ENCODE peak calls at places on chromosomes 11 and 22, in four cellular contexts. One of them, this sample, is unnamed.

GRCh38 chr11:92552942-92553341 is 328.3 kb downstream of the FAT3 start:
- DNase-seq in EH: peak; percentile 26
- DNase-seq in GM04503: no peak
- DNase-seq in RPMI7951: no peak
- DNase-seq in this sample: peak; percentile 28

GRCh38 chr11:67438121-67438902 is 830 bp upstream of the PTPRCAP start:
- DNase-seq in EH: no peak
- DNase-seq in GM04503: no peak
- DNase-seq in RPMI7951: no peak
- DNase-seq in this sample: no peak

GRCh38 chr11:107598225-107599139 is 7.5 kb downstream of the ELMOD1 start:
- DNase-seq in EH: peak; percentile 28
- DNase-seq in GM04503: no peak
- DNase-seq in RPMI7951: peak; percentile 32
- DNase-seq in this sample: peak; percentile 14

GRCh38 chr22:31569126-31569525 is 72.8 kb downstream of the SFI1 start:
- DNase-seq in EH: no peak
- DNase-seq in GM04503: no peak
- DNase-seq in RPMI7951: no peak
- DNase-seq in this sample: no peak

GRCh38 chr11:65432686-65433582 is 10.3 kb downstream of the NEAT1 start:
- DNase-seq in EH: peak; percentile 69
- DNase-seq in GM04503: no peak
- DNase-seq in RPMI7951: peak; percentile 55
- DNase-seq in this sample: peak; percentile 72

GRCh38 chr11:130400793-130401483 is 27.5 kb downstream of the ADAMTS8 start:
- DNase-seq in EH: peak; percentile 81
- DNase-seq in GM04503: peak; percentile 70
- DNase-seq in RPMI7951: peak; percentile 70
- DNase-seq in this sample: peak; percentile 79

GRCh38 chr22:23276656-23277582 is 96.6 kb downstream of the BCR start:
- DNase-seq in EH: no peak
- DNase-seq in GM04503: no peak
- DNase-seq in RPMI7951: no peak
- DNase-seq in this sample: no peak

GRCh38 chr11:114359342-114359741 is 41.0 kb downstream of the C11orf71 start:
- DNase-seq in EH: peak; percentile 49
- DNase-seq in GM04503: no peak
- DNase-seq in RPMI7951: no peak
- DNase-seq in this sample: peak; percentile 38

GRCh38 chr11:117197516-117198456 is 1.4 kb upstream of the TAGLN start:
- DNase-seq in EH: peak; percentile 48
- DNase-seq in GM04503: no peak
- DNase-seq in RPMI7951: no peak
- DNase-seq in this sample: peak; percentile 61

GRCh38 chr22:38826386-38826785 is 17.4 kb downstream of the NPTXR start:
- DNase-seq in EH: no peak
- DNase-seq in GM04503: no peak
- DNase-seq in RPMI7951: no peak
- DNase-seq in this sample: no peak

GRCh38 chr11:11297578-11297977 is 55.5 kb downstream of the CSNK2A3 start:
- DNase-seq in EH: peak; percentile 6
- DNase-seq in GM04503: no peak
- DNase-seq in RPMI7951: peak; percentile 15
- DNase-seq in this sample: no peak

GRCh38 chr11:126564588-126564987 is 209.1 kb downstream of the ST3GAL4 start:
- DNase-seq in EH: no peak
- DNase-seq in GM04503: no peak
- DNase-seq in RPMI7951: no peak
- DNase-seq in this sample: no peak

GRCh38 chr11:35214792-35215193 is 75.8 kb downstream of the CD44 start:
- DNase-seq in EH: peak; percentile 97
- DNase-seq in GM04503: peak; percentile 82
- DNase-seq in RPMI7951: peak; percentile 92
- DNase-seq in this sample: peak; percentile 85

GRCh38 chr22:30305906-30306628 is 16.8 kb upstream of the CASTOR1 start:
- DNase-seq in EH: no peak
- DNase-seq in GM04503: no peak
- DNase-seq in RPMI7951: peak; percentile 28
- DNase-seq in this sample: no peak

GRCh38 chr11:18173225-18173866 is 709 bp downstream of the MRGPRX4 start:
- DNase-seq in EH: no peak
- DNase-seq in GM04503: no peak
- DNase-seq in RPMI7951: no peak
- DNase-seq in this sample: no peak

GRCh38 chr11:78289547-78290292 is 101.0 kb downstream of the USP35 start:
- DNase-seq in EH: no peak
- DNase-seq in GM04503: no peak
- DNase-seq in RPMI7951: no peak
- DNase-seq in this sample: no peak

GRCh38 chr11:66467756-66468155 is 1.1 kb downstream of the PELI3 start:
- DNase-seq in EH: peak; percentile 29
- DNase-seq in GM04503: no peak
- DNase-seq in RPMI7951: no peak
- DNase-seq in this sample: no peak

GRCh38 chr11:76771446-76772099 is 11.6 kb upstream of the TSKU start:
- DNase-seq in EH: no peak
- DNase-seq in GM04503: no peak
- DNase-seq in RPMI7951: no peak
- DNase-seq in this sample: no peak

GRCh38 chr22:25942989-25943411 is 201.0 kb downstream of the MYO18B start:
- DNase-seq in EH: no peak
- DNase-seq in GM04503: no peak
- DNase-seq in RPMI7951: peak; percentile 44
- DNase-seq in this sample: no peak

GRCh38 chr11:19903620-19904069 is 191.0 kb downstream of the NAV2 start:
- DNase-seq in EH: peak; percentile 84
- DNase-seq in GM04503: peak; percentile 30
- DNase-seq in RPMI7951: peak; percentile 62
- DNase-seq in this sample: peak; percentile 89

GRCh38 chr22:38305481-38306448 is 11.5 kb downstream of the CSNK1E start:
- DNase-seq in EH: peak; percentile 46
- DNase-seq in GM04503: no peak
- DNase-seq in RPMI7951: no peak
- DNase-seq in this sample: peak; percentile 53

GRCh38 chr11:10072142-10072541 is 221.9 kb downstream of the SBF2 start:
- DNase-seq in EH: peak; percentile 45
- DNase-seq in GM04503: no peak
- DNase-seq in RPMI7951: no peak
- DNase-seq in this sample: no peak

GRCh38 chr11:1326435-1327063 is 17.1 kb upstream of the TOLLIP start:
- DNase-seq in EH: peak; percentile 24
- DNase-seq in GM04503: no peak
- DNase-seq in RPMI7951: peak; percentile 42
- DNase-seq in this sample: no peak

GRCh38 chr11:59769086-59769485 is 13.9 kb downstream of the STX3 start:
- DNase-seq in EH: no peak
- DNase-seq in GM04503: no peak
- DNase-seq in RPMI7951: peak; percentile 10
- DNase-seq in this sample: peak; percentile 11

GRCh38 chr11:3000032-3000961 is 8.2 kb upstream of the NAP1L4 start:
- DNase-seq in EH: peak; percentile 49
- DNase-seq in GM04503: no peak
- DNase-seq in RPMI7951: peak; percentile 33
- DNase-seq in this sample: peak; percentile 65

GRCh38 chr22:38967451-38968450 is 10.3 kb downstream of the APOBEC3A start:
- DNase-seq in EH: no peak
- DNase-seq in GM04503: no peak
- DNase-seq in RPMI7951: no peak
- DNase-seq in this sample: no peak

GRCh38 chr22:39773976-39774539 is 119.5 kb downstream of the ENTHD1 start:
- DNase-seq in EH: peak; percentile 47
- DNase-seq in GM04503: no peak
- DNase-seq in RPMI7951: peak; percentile 7
- DNase-seq in this sample: no peak

GRCh38 chr11:72225411-72225951 is 914 bp downstream of the INPPL1 start:
- DNase-seq in EH: peak; percentile 25
- DNase-seq in GM04503: no peak
- DNase-seq in RPMI7951: no peak
- DNase-seq in this sample: no peak

GRCh38 chr11:12160680-12161079 is 50.3 kb downstream of the MICAL2 start:
- DNase-seq in EH: peak; percentile 57
- DNase-seq in GM04503: no peak
- DNase-seq in RPMI7951: no peak
- DNase-seq in this sample: no peak